ENCODE peak calls at places on chromosomes 11 and 22, in eight cellular contexts. T is H1, Q is transverse colon, I is A549, E is sigmoid colon, N is tibial nerve, D is K562, V is SK-N-SH. S is an unnamed sample.

GRCh38 chr11:72738199-72739141 is 13.7 kb downstream of the ARAP1 start:
- DNase-seq in E (peak; percentile 75), Q (no peak), I (no peak), D (peak; percentile 79), T (no peak), V (no peak), N (peak; percentile 41), S (no peak)

GRCh38 chr11:65423516-65424199 is 1.1 kb downstream of the NEAT1 start:
- DNase-seq in V (peak; percentile 10), E (peak; percentile 72), I (no peak), Q (peak; percentile 44), N (peak; percentile 29), D (peak; percentile 47), T (no peak), S (peak; percentile 41)

GRCh38 chr22:42961815-42962214 is 53.1 kb downstream of the PACSIN2 start:
- DNase-seq in E (no peak), Q (no peak), D (no peak), I (no peak), T (no peak), V (no peak), N (no peak), S (no peak)

GRCh38 chr11:122413677-122414076 is 241.8 kb upstream of the UBASH3B start:
- DNase-seq in N (no peak), E (no peak), V (no peak), D (no peak), Q (no peak), I (no peak), T (no peak), S (no peak)

GRCh38 chr11:64207247-64208085 is 945 bp downstream of the FERMT3 start:
- DNase-seq in Q (peak; percentile 74), N (peak; percentile 36), E (peak; percentile 85), I (no peak), D (peak; percentile 95), T (no peak), V (peak; percentile 41), S (peak; percentile 60)

GRCh38 chr11:81174646-81175330 is 1558.9 kb downstream of the FAM181B start:
- DNase-seq in Q (no peak), T (no peak), D (no peak), V (no peak), I (no peak), N (no peak), E (no peak), S (no peak)

GRCh38 chr22:23376256-23376655 is 195.9 kb downstream of the BCR start:
- DNase-seq in D (peak; percentile 56), T (no peak), N (no peak), Q (peak; percentile 55), E (no peak), V (no peak), I (peak; percentile 23), S (no peak)

GRCh38 chr22:35359380-35360065 is 21.4 kb upstream of the HMOX1 start:
- DNase-seq in D (no peak), E (no peak), T (no peak), V (no peak), N (no peak), Q (no peak), I (no peak), S (no peak)

GRCh38 chr11:46359936-46360335 is 12.7 kb downstream of the DGKZ start:
- DNase-seq in E (no peak), N (no peak), T (no peak), V (no peak), I (no peak), Q (no peak), D (no peak), S (no peak)

GRCh38 chr11:70270877-70271634 is 566 bp downstream of the PPFIA1 start:
- DNase-seq in V (peak; percentile 85), Q (peak; percentile 50), N (no peak), T (no peak), I (peak; percentile 58), E (peak; percentile 69), D (peak; percentile 53), S (peak; percentile 37)

GRCh38 chr11:88482871-88483301 is 145.3 kb upstream of the CTSC start:
- DNase-seq in I (no peak), E (no peak), D (no peak), V (no peak), T (no peak), Q (no peak), N (no peak), S (no peak)

GRCh38 chr11:126421243-126421642 is 65.8 kb downstream of the ST3GAL4 start:
- DNase-seq in N (no peak), E (no peak), I (no peak), D (no peak), T (no peak), V (no peak), Q (no peak), S (peak; percentile 74)

GRCh38 chr22:25199726-25200520 is at the start of gene CRYBB3:
- DNase-seq in I (no peak), E (no peak), V (no peak), D (no peak), T (no peak), N (no peak), Q (no peak), S (no peak)

GRCh38 chr11:93718057-93718563 is 23.2 kb downstream of the TAF1D start:
- DNase-seq in T (no peak), D (peak; percentile 84), I (no peak), Q (no peak), V (no peak), E (no peak), N (no peak), S (no peak)

GRCh38 chr11:6259638-6260019 is at the start of gene CCKBR:
- DNase-seq in I (no peak), V (peak; percentile 61), T (no peak), E (peak; percentile 64), Q (peak; percentile 23), D (no peak), N (no peak), S (peak; percentile 28)

GRCh38 chr22:25113316-25113721 is 86.3 kb upstream of the CRYBB3 start:
- DNase-seq in I (no peak), Q (peak; percentile 39), D (no peak), E (no peak), N (no peak), V (no peak), T (no peak), S (no peak)

GRCh38 chr11:59463176-59463575 is 6.4 kb downstream of the OR4D6 start:
- DNase-seq in Q (no peak), T (no peak), D (no peak), E (peak; percentile 78), I (no peak), V (no peak), N (peak; percentile 78), S (no peak)

GRCh38 chr11:15113381-15113780 is 1.3 kb upstream of the INSC start:
- DNase-seq in V (no peak), E (no peak), I (no peak), D (no peak), N (no peak), T (no peak), Q (peak; percentile 37), S (no peak)

GRCh38 chr22:43969021-43969878 is 14.0 kb downstream of the SAMM50 start:
- DNase-seq in D (peak; percentile 87), E (peak; percentile 38), I (no peak), V (no peak), T (no peak), Q (no peak), N (no peak), S (no peak)

GRCh38 chr22:20025401-20026203 is 4.7 kb downstream of the TANGO2 start:
- DNase-seq in I (no peak), V (no peak), E (no peak), Q (no peak), T (no peak), D (peak; percentile 100), N (no peak), S (no peak)

GRCh38 chr22:37631448-37632173 is 7.9 kb upstream of the SH3BP1 start:
- DNase-seq in Q (peak; percentile 25), V (no peak), N (no peak), D (no peak), E (no peak), I (no peak), T (no peak), S (peak; percentile 51)
- H3K4me1 ChIP-seq in Q (peaks cover 60% of the 10 kb centered on the region), V (peaks cover 41% of the 10 kb centered on the region), N (no peaks in the 10 kb centered on the region), D (peaks cover 66% of the 10 kb centered on the region), E (peaks cover 2% of the 10 kb centered on the region), I (no peaks in the 10 kb centered on the region), T (peaks cover 21% of the 10 kb centered on the region), S (peaks cover 16% of the 10 kb centered on the region)

DNA sequence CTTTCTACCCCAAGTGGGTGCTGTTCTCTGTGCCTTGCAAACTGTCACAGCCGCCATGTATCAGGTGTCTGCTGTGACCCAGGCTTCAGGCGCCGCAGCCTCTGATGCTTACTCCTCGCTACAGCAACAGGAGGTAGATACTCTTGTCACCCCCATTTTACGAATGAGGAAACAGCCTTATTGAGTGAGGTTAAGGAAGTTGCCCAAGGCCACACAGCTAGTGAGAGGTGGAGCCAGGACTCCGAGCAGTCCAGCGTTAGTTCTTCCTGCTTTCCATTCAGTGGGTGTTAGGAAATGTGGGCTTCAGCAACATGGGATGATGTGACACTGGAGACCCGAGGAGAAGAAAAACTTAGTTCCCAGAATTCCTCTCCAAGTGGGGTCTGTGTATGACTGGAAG is 14.3 kb downstream of the RNF215 start:
- DNase-seq in Q (no peak), D (no peak), V (no peak), I (no peak), E (no peak), N (no peak), T (no peak), S (no peak)
- TF ChIP-seq EP300 in Q (no peak), D (no peak), V (no peak), I (no peak), E (no peak), N (no peak), T (no peak), S (no peak)

GRCh38 chr22:48477031-48477721 is 1350.5 kb downstream of the BRD1 start:
- DNase-seq in E (no peak), V (no peak), N (peak; percentile 22), Q (no peak), I (no peak), T (no peak), D (no peak), S (peak; percentile 46)
- H3K4me1 ChIP-seq in E (no peaks in the 10 kb centered on the region), V (no peaks in the 10 kb centered on the region), N (no peaks in the 10 kb centered on the region), Q (no peaks in the 10 kb centered on the region), I (peaks cover 12% of the 10 kb centered on the region), T (peaks cover 5% of the 10 kb centered on the region), D (no peaks in the 10 kb centered on the region), S (peaks cover 7% of the 10 kb centered on the region)

GRCh38 chr22:27669798-27670599 is 131.6 kb downstream of the MN1 start:
- DNase-seq in V (no peak), D (peak; percentile 30), I (no peak), T (no peak), Q (no peak), N (no peak), E (no peak), S (no peak)
- TF ChIP-seq EP300 in V (no peak), D (no peak), I (no peak), T (no peak), Q (no peak), N (no peak), E (no peak), S (no peak)

DNA sequence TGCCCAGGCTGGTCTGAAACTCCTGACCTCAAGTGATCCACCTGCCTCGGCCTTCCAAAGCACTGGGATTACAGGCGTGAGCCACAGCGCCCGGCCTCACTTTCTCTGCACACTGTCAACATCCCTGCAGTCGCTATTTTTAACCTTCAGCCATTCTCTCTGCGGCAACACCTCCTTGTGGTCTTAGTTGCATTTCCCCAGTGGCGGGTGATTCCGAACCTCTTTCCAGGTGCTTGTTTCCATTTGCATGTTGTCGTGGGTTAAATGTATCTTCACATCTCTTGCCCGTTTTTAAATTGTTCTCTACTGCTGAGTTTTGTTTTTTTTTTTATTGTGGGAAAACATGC is 2.2 kb upstream of the SCT start:
- DNase-seq in Q (no peak), N (no peak), T (no peak), E (peak; percentile 69), I (no peak), V (no peak), D (no peak), S (no peak)
- H3K4me1 ChIP-seq in Q (peaks cover 15% of the 10 kb centered on the region), N (no peaks in the 10 kb centered on the region), T (peaks cover 6% of the 10 kb centered on the region), E (no peaks in the 10 kb centered on the region), I (peaks cover 17% of the 10 kb centered on the region), V (no peaks in the 10 kb centered on the region), D (peaks cover 28% of the 10 kb centered on the region), S (peaks cover 5% of the 10 kb centered on the region)